ENCODE peak calls at places on chromosomes 16 and 17, in ten cellular contexts. S is nucleus accumbens; A is activated CD4-positive, alpha-beta T cell treated with anti-CD3 and anti-CD28 coated beads, Interleukin-2, amount 10 ng/mL, durations not matched to agents 24 days and 14 days; O is A549; U is stimulated activated CD8-positive, alpha-beta memory T cell treated with anti-CD3 and anti-CD28 coated beads, Interleukin-4, amount 100 ng/mL, for 4 hours; D is endodermal cell; T is NCI-H774; P is iPS DF 6.9; C is effector memory CD8-positive, alpha-beta T cell; F is HEK293T. L is an unnamed sample.

GRCh38 chr16:24966599-24966998 is 48.6 kb downstream of the ARHGAP17 start:
- DNase-seq in S (no peak), A (no peak), O (no peak), U (no peak), D (no peak), T (no peak), P (no peak), C (no peak), F (no peak), L (no peak)

GRCh38 chr16:58732545-58733247 is 1.4 kb downstream of the GOT2 start:
- DNase-seq in S (no peak), A (peak; percentile 58), O (no peak), U (no peak), D (no peak), T (no peak), P (no peak), C (no peak), F (no peak), L (peak; percentile 62)

GRCh38 chr16:87854053-87854906 is 15.0 kb downstream of the SLC7A5 start:
- DNase-seq in S (no peak), A (peak; percentile 66), O (peak; percentile 92), U (no peak), D (peak; percentile 69), T (no peak), P (no peak), C (peak; percentile 67), F (no peak), L (peak; percentile 39)

GRCh38 chr17:82216301-82217119 is 3.9 kb upstream of the CCDC57 start:
- DNase-seq in S (peak; percentile 49), A (peak; percentile 83), O (peak; percentile 78), U (no peak), D (no peak), T (no peak), P (no peak), C (peak; percentile 63), F (no peak), L (peak; percentile 91)

GRCh38 chr17:72613411-72614292 is 478.8 kb downstream of the SLC39A11 start:
- DNase-seq in S (no peak), A (no peak), O (peak; percentile 79), U (no peak), D (no peak), T (no peak), P (no peak), C (no peak), F (no peak), L (peak; percentile 87)

GRCh38 chr16:79628501-79628975 is 28.0 kb upstream of the MAF start:
- DNase-seq in S (no peak), A (peak; percentile 91), O (no peak), U (peak; percentile 35), D (no peak), T (no peak), P (no peak), C (peak; percentile 5), F (no peak), L (peak; percentile 96)

GRCh38 chr17:28634211-28634865 is 10.6 kb downstream of the BLTP2 start:
- DNase-seq in S (peak; percentile 40), A (no peak), O (no peak), U (no peak), D (no peak), T (no peak), P (no peak), C (no peak), F (no peak), L (no peak)

GRCh38 chr17:9928601-9929341 is 23.7 kb upstream of the RCVRN start:
- DNase-seq in S (no peak), A (no peak), O (peak; percentile 90), U (no peak), D (peak; percentile 91), T (no peak), P (peak; percentile 33), C (no peak), F (peak; percentile 50), L (peak; percentile 63)

GRCh38 chr17:80261159-80261894 is 675 bp downstream of the RNF213 start:
- DNase-seq in S (peak; percentile 47), A (peak; percentile 93), O (peak; percentile 85), U (peak; percentile 23), D (peak; percentile 96), T (peak; percentile 73), P (peak; percentile 81), C (peak; percentile 49), F (peak; percentile 32), L (peak; percentile 71)

GRCh38 chr17:8038954-8039610 is at the start of gene ALOX15B:
- DNase-seq in S (no peak), A (no peak), O (no peak), U (no peak), D (peak; percentile 86), T (no peak), P (no peak), C (no peak), F (no peak), L (no peak)

GRCh38 chr16:51430716-51431369 is 279.8 kb upstream of the SALL1 start:
- DNase-seq in S (no peak), A (no peak), O (no peak), U (no peak), D (no peak), T (no peak), P (no peak), C (no peak), F (no peak), L (no peak)

GRCh38 chr16:17590711-17591654 is 120.2 kb upstream of the XYLT1 start:
- DNase-seq in S (no peak), A (peak; percentile 84), O (no peak), U (peak; percentile 24), D (no peak), T (no peak), P (no peak), C (peak; percentile 67), F (no peak), L (no peak)

GRCh38 chr16:89026121-89026612 is 49.2 kb upstream of the CBFA2T3 start:
- DNase-seq in S (no peak), A (peak; percentile 86), O (no peak), U (peak; percentile 38), D (peak; percentile 20), T (no peak), P (no peak), C (peak; percentile 54), F (no peak), L (peak; percentile 45)

GRCh38 chr16:85778873-85779272 is 20.5 kb downstream of the EMC8 start:
- DNase-seq in S (no peak), A (no peak), O (no peak), U (peak; percentile 12), D (no peak), T (no peak), P (no peak), C (no peak), F (no peak), L (no peak)

GRCh38 chr16:89185062-89185751 is 13.7 kb downstream of the CDH15 start:
- DNase-seq in S (no peak), A (peak; percentile 82), O (no peak), U (no peak), D (peak; percentile 56), T (no peak), P (no peak), C (peak; percentile 47), F (no peak), L (no peak)

GRCh38 chr17:14011740-14012405 is 57.4 kb upstream of the COX10 start:
- DNase-seq in S (peak; percentile 5), A (no peak), O (no peak), U (no peak), D (no peak), T (no peak), P (no peak), C (no peak), F (no peak), L (no peak)

GRCh38 chr17:77840156-77840555 is 118.3 kb upstream of the TNRC6C start:
- DNase-seq in S (no peak), A (no peak), O (no peak), U (no peak), D (no peak), T (no peak), P (no peak), C (no peak), F (no peak), L (no peak)

GRCh38 chr17:40462343-40463121 is 19.3 kb downstream of the IGFBP4 start:
- DNase-seq in S (no peak), A (no peak), O (peak; percentile 60), U (no peak), D (no peak), T (no peak), P (no peak), C (no peak), F (no peak), L (no peak)

GRCh38 chr17:37494971-37495370 is 5.3 kb downstream of the DUSP14 start:
- DNase-seq in S (no peak), A (no peak), O (no peak), U (no peak), D (peak; percentile 74), T (peak; percentile 22), P (no peak), C (no peak), F (no peak), L (no peak)